ENCODE peak calls at places on chromosomes 13 and 19, in ten cellular contexts. M is non-pigmented ciliary epithelial cell; T is nephron progenitor cell; K is effector memory CD4-positive, alpha-beta T cell; F is tibial artery; P is WTC11; Q is AG04449; R is stimulated activated CD4-positive, alpha-beta T cell treated with anti-CD3 and anti-CD28 coated beads, TNF-alpha, amount 100 ng/mL, for 24 hours; L is HuH-7; H is MM.1S. A is an unnamed sample.

GRCh38 chr13:79183231-79183630 is 222.8 kb downstream of the RBM26 start:
- DNase-seq in M (no peak), T (no peak), K (no peak), F (no peak), P (no peak), Q (no peak), R (no peak), L (no peak), H (no peak), A (no peak)

GRCh38 chr13:46622918-46623256 is 69.9 kb downstream of the LRCH1 start:
- DNase-seq in M (no peak), T (no peak), K (no peak), F (peak), P (no peak), Q (peak), R (no peak), L (no peak), H (no peak), A (no peak)

GRCh38 chr13:44189085-44189484 is 184.5 kb upstream of the SERP2 start:
- DNase-seq in M (no peak), T (no peak), K (no peak), F (no peak), P (no peak), Q (no peak), R (no peak), L (no peak), H (no peak), A (no peak)

GRCh38 chr19:17296278-17296677 is 6.9 kb downstream of the ABHD8 start:
- DNase-seq in M (no peak), T (no peak), K (no peak), F (no peak), P (no peak), Q (no peak), R (no peak), L (no peak), H (no peak), A (no peak)

GRCh38 chr19:344625-345319 is at the start of gene MIER2:
- DNase-seq in M (no peak), T (peak), K (peak), F (peak), P (peak), Q (no peak), R (peak), L (peak), H (no peak), A (peak)

GRCh38 chr13:40430234-40430633 is 236.2 kb downstream of the FOXO1 start:
- DNase-seq in M (no peak), T (no peak), K (no peak), F (no peak), P (no peak), Q (no peak), R (no peak), L (no peak), H (no peak), A (no peak)

GRCh38 chr19:5048091-5048726 is 79.3 kb downstream of the KDM4B start:
- DNase-seq in M (no peak), T (peak), K (peak), F (peak), P (peak), Q (no peak), R (peak), L (peak), H (no peak), A (peak)

GRCh38 chr19:46408611-46409039 is 4.7 kb downstream of the CCDC8 start:
- DNase-seq in M (no peak), T (peak), K (no peak), F (peak), P (no peak), Q (no peak), R (no peak), L (no peak), H (no peak), A (no peak)

GRCh38 chr13:75687145-75687763 is 51.1 kb downstream of the LMO7 start:
- DNase-seq in M (no peak), T (no peak), K (no peak), F (no peak), P (no peak), Q (no peak), R (no peak), L (peak), H (peak), A (no peak)

GRCh38 chr19:47432499-47432898 is 13.2 kb upstream of the MEIS3 start:
- DNase-seq in M (no peak), T (no peak), K (no peak), F (no peak), P (no peak), Q (no peak), R (no peak), L (no peak), H (no peak), A (no peak)

GRCh38 chr19:39381910-39382611 is 8.8 kb downstream of the PAF1 start:
- DNase-seq in M (no peak), T (no peak), K (no peak), F (no peak), P (no peak), Q (no peak), R (no peak), L (no peak), H (no peak), A (no peak)

GRCh38 chr19:56269348-56269747 is 3.2 kb upstream of the EDDM13 start:
- DNase-seq in M (no peak), T (no peak), K (no peak), F (no peak), P (no peak), Q (no peak), R (no peak), L (no peak), H (no peak), A (no peak)

GRCh38 chr13:100409132-100409531 is 179.5 kb downstream of the GGACT start:
- DNase-seq in M (no peak), T (no peak), K (no peak), F (no peak), P (no peak), Q (no peak), R (no peak), L (no peak), H (no peak), A (no peak)

GRCh38 chr13:76164290-76164689 is 528.2 kb downstream of the LMO7 start:
- DNase-seq in M (no peak), T (no peak), K (no peak), F (no peak), P (no peak), Q (no peak), R (no peak), L (no peak), H (no peak), A (no peak)